ENCODE peak calls at places on chromosomes 7 and 10, in seven cellular contexts. B is ovary; F is mammary epithelial cell; I is cardiac muscle cell; P is neural progenitor cell; A is AG04450; Y is CD8-positive, alpha-beta T cell. W is an unnamed sample.

GRCh38 chr10:3111626-3112220 is 44.4 kb downstream of the PFKP start:
- DNase-seq in F (no peak), B (no peak), A (no peak), P (no peak), Y (no peak), I (peak), W (no peak)

GRCh38 chr7:74575083-74575803 is 82.3 kb upstream of the GTF2I start:
- DNase-seq in I (peak), P (no peak), B (no peak), F (peak), Y (no peak), A (no peak), W (no peak)

GRCh38 chr10:137031-137430 is 1.8 kb downstream of the ZMYND11 start:
- DNase-seq in A (no peak), I (peak), Y (peak), F (peak), P (peak), B (no peak), W (no peak)

GRCh38 chr7:2471022-2471329 is 5.2 kb downstream of the GRIFIN start:
- DNase-seq in F (peak), P (no peak), B (no peak), A (no peak), I (peak), Y (no peak), W (no peak)

GRCh38 chr10:71627230-71627939 is 92.2 kb downstream of the C10orf105 start:
- DNase-seq in F (no peak), I (no peak), P (no peak), Y (no peak), B (no peak), A (no peak), W (no peak)

GRCh38 chr7:29987821-29988317 is 1.7 kb downstream of the SCRN1 start:
- DNase-seq in B (no peak), P (peak), I (peak), F (peak), Y (no peak), A (peak), W (no peak)

GRCh38 chr10:71255817-71256660 is 43.7 kb downstream of the UNC5B start:
- DNase-seq in Y (no peak), I (peak), P (peak), F (peak), A (peak), B (peak), W (peak)

GRCh38 chr10:132275426-132276178 is 32.1 kb downstream of the STK32C start:
- DNase-seq in F (no peak), A (no peak), I (no peak), P (no peak), Y (no peak), B (no peak), W (peak)

GRCh38 chr10:79192677-79193003 is 123.9 kb downstream of the ZMIZ1 start:
- DNase-seq in I (peak), Y (no peak), P (no peak), F (peak), B (no peak), A (no peak), W (no peak)

GRCh38 chr7:151014950-151015349 is 9.3 kb downstream of the ATG9B start:
- DNase-seq in I (no peak), A (no peak), P (no peak), B (no peak), F (no peak), Y (peak), W (no peak)

GRCh38 chr10:43078175-43078985 is 1.5 kb downstream of the RET start:
- DNase-seq in P (no peak), Y (no peak), B (no peak), A (no peak), I (no peak), F (no peak), W (no peak)

GRCh38 chr7:79377097-79377496 is 76.4 kb downstream of the MAGI2 start:
- DNase-seq in A (no peak), P (no peak), B (no peak), Y (no peak), F (no peak), I (peak), W (no peak)

GRCh38 chr10:16751244-16751643 is 66.0 kb downstream of the RSU1 start:
- DNase-seq in P (no peak), F (no peak), Y (no peak), A (no peak), B (no peak), I (no peak), W (no peak)

GRCh38 chr10:74081192-74081803 is 69.3 kb downstream of the AP3M1 start:
- DNase-seq in A (no peak), F (peak), P (peak), I (peak), Y (peak), B (peak), W (no peak)

GRCh38 chr10:116210588-116211346 is 62.2 kb downstream of the GFRA1 start:
- DNase-seq in F (no peak), P (no peak), A (no peak), Y (no peak), B (no peak), I (no peak), W (no peak)

GRCh38 chr7:130380861-130381455 is 664 bp downstream of the CPA1 start:
- DNase-seq in A (no peak), I (no peak), F (no peak), Y (no peak), B (no peak), P (no peak), W (no peak)

GRCh38 chr7:131007439-131008330 is 273.7 kb upstream of the KLF14 start:
- DNase-seq in F (peak), I (peak), P (peak), B (peak), Y (peak), A (no peak), W (peak)

GRCh38 chr7:111933614-111934013 is 272.6 kb downstream of the DOCK4 start:
- DNase-seq in B (no peak), Y (no peak), A (no peak), I (no peak), P (no peak), F (no peak), W (no peak)

DNA sequence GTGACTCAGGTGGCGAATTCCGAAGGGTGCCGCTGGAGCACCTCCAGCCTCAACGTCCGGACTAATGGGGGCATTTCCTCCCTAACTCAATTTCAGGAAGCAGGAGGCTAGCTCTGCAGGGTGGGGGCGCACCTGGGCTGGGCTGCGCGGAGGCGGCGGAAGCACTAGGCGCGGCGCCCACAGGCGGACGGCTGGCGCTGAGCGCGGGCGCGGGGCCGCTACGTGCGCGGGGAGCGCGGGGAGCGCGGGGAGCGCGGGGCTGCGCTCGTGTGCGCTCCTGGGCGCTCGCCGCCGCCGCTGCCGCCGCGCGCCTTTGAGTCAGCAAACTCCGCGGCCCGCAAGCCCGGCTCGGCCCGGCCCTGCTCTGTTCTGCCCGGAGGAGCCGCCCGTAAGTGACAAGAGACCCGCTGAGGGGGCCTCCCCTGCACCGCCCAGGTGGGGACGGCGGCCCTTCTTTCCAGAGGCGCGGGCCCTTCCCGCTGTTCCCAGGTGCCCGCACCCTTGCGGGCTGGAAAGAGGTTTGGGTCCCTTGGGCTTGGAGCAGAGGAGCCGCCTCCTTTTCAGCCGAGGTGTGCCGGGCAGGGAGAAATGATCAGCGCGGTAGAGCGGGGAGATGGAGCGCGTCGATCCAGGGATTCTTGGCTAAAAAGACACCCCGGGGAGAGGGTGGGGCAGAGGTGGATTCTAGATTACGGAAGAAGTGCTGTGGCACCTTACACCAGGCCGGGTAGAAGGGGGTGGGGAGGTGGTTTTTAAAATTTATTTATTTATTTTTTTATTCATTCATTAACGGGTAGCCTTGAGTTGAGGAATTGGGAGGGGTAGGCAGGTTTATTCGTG is at the start of gene SNX10:
- DNase-seq in A (no peak), B (no peak), I (peak), F (peak), P (peak), Y (peak), W (peak)
- TF ChIP-seq CTCF in A (no peak), B (no peak), I (peak), F (peak), P (peak), Y (no peak), W (no peak)

GRCh38 chr7:117800406-117800805 is 72.8 kb downstream of the CTTNBP2 start:
- DNase-seq in Y (no peak), A (no peak), F (no peak), I (no peak), B (no peak), P (no peak), W (no peak)

GRCh38 chr7:117806011-117806410 is 67.2 kb downstream of the CTTNBP2 start:
- DNase-seq in Y (no peak), B (no peak), I (no peak), P (no peak), A (no peak), F (no peak), W (no peak)

GRCh38 chr7:117800841-117801240 is 72.4 kb downstream of the CTTNBP2 start:
- DNase-seq in Y (no peak), I (no peak), F (no peak), P (no peak), A (no peak), B (no peak), W (no peak)

GRCh38 chr7:117803476-117803875 is 69.8 kb downstream of the CTTNBP2 start:
- DNase-seq in Y (no peak), B (no peak), I (no peak), P (no peak), F (no peak), A (no peak), W (no peak)

DNA sequence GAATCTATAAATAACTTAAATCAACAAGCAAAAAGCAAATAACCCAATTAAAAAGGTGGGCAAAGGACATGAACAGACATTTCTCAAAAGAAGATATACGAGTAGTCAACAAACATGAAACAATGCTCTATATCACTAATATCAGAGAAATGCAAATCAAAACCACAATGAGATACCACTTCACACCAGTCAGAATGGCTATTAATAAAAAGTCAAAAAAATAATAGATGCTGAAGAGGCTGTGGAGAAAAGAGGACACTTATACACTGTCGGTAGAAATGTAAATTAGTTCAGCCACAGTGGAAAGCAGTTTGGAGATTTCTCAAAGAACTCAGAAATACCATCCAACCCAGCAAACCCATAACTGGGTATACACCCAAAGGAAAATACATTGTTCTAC is 70.6 kb downstream of the CTTNBP2 start:
- DNase-seq in Y (no peak), P (no peak), B (no peak), A (no peak), F (no peak), I (no peak), W (no peak)
- H3K4me3 ChIP-seq in Y (no peak), P (no peak), B (no peak), A (no peak), F (no peak), I (no peak), W (no peak)

DNA sequence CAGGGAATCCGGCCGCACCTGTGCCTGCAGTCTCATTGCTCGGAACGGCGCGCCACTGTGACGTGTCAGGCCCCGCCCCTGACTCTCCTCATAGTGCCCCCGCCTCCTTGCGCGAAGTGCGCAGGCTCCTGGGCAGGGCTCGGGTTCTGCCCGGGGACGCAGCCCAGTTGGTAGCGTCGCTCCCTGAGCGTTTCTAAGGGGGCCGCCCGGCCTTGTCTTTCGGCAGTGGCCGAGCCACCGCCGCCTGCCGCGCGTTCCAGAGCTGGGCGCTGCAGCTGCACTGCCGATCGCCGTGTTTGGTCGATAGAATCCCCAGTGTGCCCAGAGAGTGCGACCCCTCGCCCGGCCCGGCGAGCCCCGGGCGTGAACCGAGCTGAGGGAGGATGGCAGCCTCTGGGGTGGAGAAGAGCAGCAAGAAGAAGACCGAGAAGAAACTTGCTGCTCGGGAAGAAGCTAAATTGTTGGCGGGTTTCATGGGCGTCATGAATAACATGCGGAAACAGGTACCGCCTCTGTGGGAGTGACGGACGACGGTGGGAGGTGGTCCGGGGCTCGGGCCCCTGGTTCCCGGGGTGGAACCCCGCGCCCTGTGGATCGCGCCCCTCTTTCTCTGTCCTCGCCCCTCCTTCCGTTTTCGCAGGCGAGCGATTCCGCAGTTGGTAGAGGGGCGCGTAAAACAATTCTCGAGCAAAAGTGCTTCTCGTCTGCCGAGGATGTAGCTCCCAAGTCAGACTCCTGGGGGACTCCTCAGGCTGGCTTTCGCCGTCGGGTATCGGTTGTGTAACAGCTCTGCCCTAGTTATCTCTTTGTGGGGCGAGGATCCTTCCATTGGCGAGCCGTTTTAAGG is at the start of gene KLHL7:
- DNase-seq in F (peak), I (peak), B (peak), A (peak), Y (peak), P (peak), W (peak)
- TF ChIP-seq CTCF in F (peak), I (peak), B (no peak), A (peak), Y (no peak), P (no peak), W (peak)

GRCh38 chr7:70583965-70584883 is 547.7 kb upstream of the GALNT17 start:
- DNase-seq in F (no peak), A (no peak), B (no peak), I (no peak), P (no peak), Y (no peak), W (no peak)
- H3K4me3 ChIP-seq in F (no peak), A (no peak), B (no peak), I (no peak), P (no peak), Y (no peak), W (no peak)

W was measured in heart left ventricle.